ENCODE peak calls at places on chromosome 16, in ten cellular contexts. J, F, U, H, M, X, T, Y, I and B are unnamed samples.

GRCh38 chr16:54942353-54942943 is 11.8 kb downstream of the IRX5 start:
- DNase-seq in X (no peak), F (no peak), T (no peak), I (no peak), Y (no peak), M (no peak), J (no peak), U (no peak), H (no peak), B (no peak)

GRCh38 chr16:16149710-16150116 is 73.6 kb downstream of the ABCC6 start:
- DNase-seq in M (no peak), X (no peak), T (no peak), F (no peak), U (no peak), I (no peak), Y (no peak), H (no peak), J (no peak), B (no peak)

GRCh38 chr16:66878067-66878466 is 2.2 kb upstream of the PDP2 start:
- DNase-seq in J (no peak), X (no peak), M (no peak), Y (peak), I (no peak), F (peak), T (no peak), U (no peak), H (peak), B (peak)

GRCh38 chr16:4319454-4319853 is 3.6 kb downstream of the GLIS2 start:
- DNase-seq in I (no peak), J (no peak), U (no peak), H (no peak), X (no peak), Y (peak), F (peak), M (no peak), T (no peak), B (peak)

GRCh38 chr16:31189412-31189778 is 9.5 kb downstream of the FUS start:
- DNase-seq in U (no peak), F (no peak), M (no peak), X (no peak), H (no peak), I (no peak), T (no peak), Y (no peak), J (no peak), B (no peak)

GRCh38 chr16:1870365-1871082 is 1.4 kb downstream of the MEIOB start:
- DNase-seq in I (peak), Y (no peak), J (no peak), F (no peak), M (peak), H (peak), U (no peak), X (no peak), T (peak), B (no peak)

GRCh38 chr16:78170360-78170928 is 71.0 kb downstream of the WWOX start:
- DNase-seq in M (no peak), H (no peak), X (no peak), Y (no peak), J (no peak), U (no peak), F (no peak), T (no peak), I (no peak), B (no peak)

GRCh38 chr16:49183911-49184310 is 97.7 kb downstream of the CBLN1 start:
- DNase-seq in Y (no peak), T (no peak), X (no peak), H (no peak), F (no peak), I (no peak), J (no peak), M (no peak), U (no peak), B (peak)

GRCh38 chr16:89360760-89361435 is 129.5 kb downstream of the ANKRD11 start:
- DNase-seq in T (no peak), H (no peak), Y (peak), F (peak), M (no peak), U (no peak), X (no peak), I (no peak), J (no peak), B (peak)

GRCh38 chr16:1745181-1745899 is 26.0 kb downstream of the NME3 start:
- DNase-seq in I (peak), U (no peak), J (no peak), H (peak), T (peak), F (no peak), M (peak), X (no peak), Y (no peak), B (no peak)

GRCh38 chr16:66953462-66954096 is 7.5 kb upstream of the CES3 start:
- DNase-seq in F (no peak), I (no peak), T (no peak), H (no peak), M (no peak), J (no peak), X (no peak), U (no peak), Y (no peak), B (no peak)

GRCh38 chr16:9256196-9256595 is 164.8 kb downstream of the HAPSTR1 start:
- DNase-seq in U (no peak), J (peak), H (peak), X (no peak), M (no peak), I (no peak), F (peak), Y (peak), T (no peak), B (peak)

GRCh38 chr16:1993731-1994131 is 4.0 kb downstream of the SYNGR3 start:
- DNase-seq in H (peak), M (no peak), J (no peak), U (no peak), F (no peak), X (no peak), T (peak), Y (no peak), I (no peak), B (peak)

GRCh38 chr16:67673712-67674580 is 7.3 kb downstream of the C16orf86 start:
- DNase-seq in H (no peak), J (no peak), X (peak), U (no peak), F (no peak), T (no peak), M (no peak), Y (no peak), I (no peak), B (no peak)

GRCh38 chr16:49405123-49405522 is 31.5 kb downstream of the C16orf78 start:
- DNase-seq in X (no peak), U (no peak), J (peak), H (no peak), T (no peak), Y (no peak), I (no peak), F (no peak), M (no peak), B (no peak)

GRCh38 chr16:12775689-12776236 is 27.9 kb downstream of the CPPED1 start:
- DNase-seq in J (no peak), U (no peak), X (no peak), M (no peak), T (no peak), F (no peak), Y (no peak), I (no peak), H (no peak), B (no peak)